ENCODE peak calls at places on chromosomes 11 and 22, in six cellular contexts. G, R, Y, M, N and Z are unnamed samples.

GRCh38 chr22:39526736-39527171 is 5.8 kb downstream of the RPS19BP1 start:
- DNase-seq in G (no peak), R (peak), Y (no peak), M (no peak), N (no peak), Z (no peak)

GRCh38 chr22:17120281-17120680 is 879 bp downstream of the TMEM121B start:
- DNase-seq in G (peak), R (peak), Y (peak), M (peak), N (no peak), Z (peak)

GRCh38 chr11:92245700-92246270 is 21.2 kb downstream of the FAT3 start:
- DNase-seq in G (no peak), R (no peak), Y (no peak), M (no peak), N (no peak), Z (no peak)

GRCh38 chr11:1619449-1619848 is 2.5 kb downstream of the KRTAP5-4 start:
- DNase-seq in G (no peak), R (peak), Y (peak), M (no peak), N (no peak), Z (no peak)

GRCh38 chr11:71241721-71242259 is 10.6 kb downstream of the SHANK2 start:
- DNase-seq in G (no peak), R (no peak), Y (no peak), M (no peak), N (no peak), Z (peak)

GRCh38 chr11:95296621-95297025 is 65.6 kb upstream of the SESN3 start:
- DNase-seq in G (no peak), R (no peak), Y (no peak), M (no peak), N (no peak), Z (no peak)

GRCh38 chr11:35393093-35393492 is 26.3 kb downstream of the SLC1A2 start:
- DNase-seq in G (no peak), R (no peak), Y (peak), M (no peak), N (no peak), Z (no peak)

GRCh38 chr11:27390959-27391326 is 27.9 kb upstream of the CCDC34 start:
- DNase-seq in G (no peak), R (no peak), Y (peak), M (no peak), N (no peak), Z (no peak)

GRCh38 chr22:44085743-44086741 is 61.9 kb downstream of the PARVB start:
- DNase-seq in G (peak), R (no peak), Y (peak), M (peak), N (peak), Z (peak)

GRCh38 chr11:7418061-7418460 is 67.2 kb upstream of the OLFML1 start:
- DNase-seq in G (no peak), R (no peak), Y (no peak), M (no peak), N (no peak), Z (no peak)

GRCh38 chr11:68983816-68984215 is 3.0 kb upstream of the MRGPRD start:
- DNase-seq in G (no peak), R (peak), Y (no peak), M (no peak), N (no peak), Z (no peak)

GRCh38 chr22:27151407-27151806 is 494.0 kb downstream of the MIAT start:
- DNase-seq in G (no peak), R (no peak), Y (no peak), M (no peak), N (no peak), Z (peak)

GRCh38 chr11:96246718-96247540 is 96.1 kb downstream of the MAML2 start:
- DNase-seq in G (peak), R (no peak), Y (peak), M (no peak), N (no peak), Z (no peak)

GRCh38 chr11:119545978-119546915 is 123.3 kb upstream of the THY1 start:
- DNase-seq in G (no peak), R (peak), Y (no peak), M (no peak), N (no peak), Z (no peak)

GRCh38 chr11:30889116-30889765 is 303.1 kb upstream of the MPPED2 start:
- DNase-seq in G (peak), R (no peak), Y (peak), M (no peak), N (no peak), Z (no peak)

GRCh38 chr11:37525336-37525735 is 927.3 kb upstream of the RAG2 start:
- DNase-seq in G (peak), R (no peak), Y (peak), M (no peak), N (no peak), Z (no peak)

GRCh38 chr11:64263021-64263946 is 12.0 kb downstream of the PLCB3 start:
- DNase-seq in G (peak), R (peak), Y (peak), M (no peak), N (no peak), Z (peak)

GRCh38 chr22:31029276-31029675 is 51.8 kb upstream of the SMTN start:
- DNase-seq in G (no peak), R (no peak), Y (no peak), M (no peak), N (no peak), Z (no peak)

GRCh38 chr22:25334091-25334490 is 114.7 kb downstream of the CRYBB2 start:
- DNase-seq in G (peak), R (no peak), Y (peak), M (peak), N (no peak), Z (peak)

GRCh38 chr11:122146475-122146874 is 30.5 kb upstream of the BLID start:
- DNase-seq in G (no peak), R (no peak), Y (peak), M (no peak), N (peak), Z (no peak)

GRCh38 chr11:68002943-68003845 is 703 bp downstream of the UNC93B1 start:
- DNase-seq in G (no peak), R (peak), Y (no peak), M (peak), N (no peak), Z (peak)

GRCh38 chr11:64611176-64611575 is 20.2 kb downstream of the SLC22A12 start:
- DNase-seq in G (no peak), R (no peak), Y (no peak), M (no peak), N (no peak), Z (no peak)

GRCh38 chr11:123559418-123559817 is 95.0 kb downstream of the SCN3B start:
- DNase-seq in G (peak), R (no peak), Y (peak), M (no peak), N (no peak), Z (no peak)

GRCh38 chr22:37228106-37229011 is 15.7 kb downstream of the RAC2 start:
- DNase-seq in G (no peak), R (peak), Y (peak), M (no peak), N (no peak), Z (no peak)

GRCh38 chr11:73389902-73390301 is 13.7 kb downstream of the RELT start:
- DNase-seq in G (no peak), R (no peak), Y (no peak), M (no peak), N (no peak), Z (no peak)

GRCh38 chr22:43401661-43402060 is 10.2 kb upstream of the MPPED1 start:
- DNase-seq in G (no peak), R (peak), Y (no peak), M (no peak), N (no peak), Z (no peak)

GRCh38 chr11:6812391-6813005 is 13.0 kb upstream of the OR6A2 start:
- DNase-seq in G (peak), R (no peak), Y (peak), M (peak), N (peak), Z (peak)

GRCh38 chr22:32800158-32800557 is 1.3 kb upstream of the TIMP3 start:
- DNase-seq in G (peak), R (no peak), Y (no peak), M (no peak), N (no peak), Z (no peak)

GRCh38 chr11:4072668-4073285 is 21.8 kb upstream of the RRM1 start:
- DNase-seq in G (peak), R (no peak), Y (peak), M (peak), N (no peak), Z (peak)

GRCh38 chr11:28760676-28761390 is 652.6 kb downstream of the METTL15 start:
- DNase-seq in G (no peak), R (no peak), Y (peak), M (no peak), N (no peak), Z (peak)

GRCh38 chr11:89220684-89221339 is 43.1 kb downstream of the TYR start:
- DNase-seq in G (no peak), R (no peak), Y (no peak), M (no peak), N (no peak), Z (no peak)

GRCh38 chr11:73647459-73648100 is 1.2 kb downstream of the PLEKHB1 start:
- DNase-seq in G (peak), R (peak), Y (peak), M (peak), N (peak), Z (peak)

GRCh38 chr22:48944756-48945620 is 882.7 kb downstream of the BRD1 start:
- DNase-seq in G (no peak), R (no peak), Y (no peak), M (no peak), N (no peak), Z (peak)

GRCh38 chr22:48944433-48944755 is 883.3 kb downstream of the BRD1 start:
- DNase-seq in G (no peak), R (no peak), Y (no peak), M (no peak), N (no peak), Z (no peak)

GRCh38 chr22:48942698-48943566 is 884.7 kb downstream of the BRD1 start:
- DNase-seq in G (no peak), R (no peak), Y (no peak), M (no peak), N (no peak), Z (peak)

GRCh38 chr22:48941903-48942625 is 885.6 kb downstream of the BRD1 start:
- DNase-seq in G (no peak), R (no peak), Y (no peak), M (no peak), N (no peak), Z (peak)

DNA sequence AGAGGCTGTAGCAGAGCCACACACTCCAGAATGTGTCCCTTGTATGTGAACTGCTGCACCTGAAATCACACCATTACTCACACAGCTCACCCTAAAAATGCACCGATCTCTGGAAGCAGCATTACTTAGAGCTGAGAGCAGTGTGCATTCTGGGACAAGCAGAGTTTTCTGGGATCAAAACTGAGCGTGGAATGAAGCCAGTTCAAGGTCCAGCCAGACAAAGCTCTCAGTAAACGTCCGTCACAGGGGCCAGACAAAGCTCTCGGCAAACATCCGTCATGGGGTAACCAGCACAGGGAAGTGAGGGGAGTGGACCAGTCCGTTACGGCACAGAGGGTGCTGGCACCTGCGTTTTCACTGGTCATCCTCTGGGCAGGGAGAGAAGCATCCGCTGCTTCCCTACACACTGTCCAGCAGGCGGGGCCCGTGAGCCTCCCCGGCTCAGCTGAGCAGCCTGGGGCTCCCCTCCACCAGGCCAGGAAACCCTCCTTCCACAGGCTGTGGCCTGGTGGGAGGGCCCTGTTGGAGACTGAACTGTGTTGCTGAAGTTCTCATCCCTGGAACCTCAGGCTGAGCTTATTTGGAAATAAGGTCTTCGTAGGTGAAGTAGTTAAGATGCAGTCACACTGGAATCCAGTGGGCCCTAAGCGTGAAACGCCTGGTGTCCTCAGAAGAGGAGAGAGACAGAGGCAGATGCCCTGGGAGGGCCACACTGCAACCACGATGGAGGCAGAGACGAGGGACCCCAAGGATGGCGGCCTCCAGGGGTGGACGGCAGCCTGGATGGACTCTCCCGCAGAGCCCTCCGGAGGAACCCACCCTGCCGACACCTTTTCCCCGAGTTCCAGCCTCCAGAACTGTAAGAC is 883.9 kb downstream of the BRD1 start:
- DNase-seq in G (no peak), R (no peak), Y (no peak), M (no peak), N (no peak), Z (peak)
- TF ChIP-seq CTCF in G (no peak), R (peak), Y (no peak), M (peak), N (peak), Z (peak)

GRCh38 chr11:130606181-130606580 is 157.7 kb downstream of the ADAMTS15 start:
- DNase-seq in G (peak), R (no peak), Y (no peak), M (no peak), N (no peak), Z (no peak)
- H3K27ac ChIP-seq in G (no peak), R (no peak), Y (no peak), M (no peak), N (no peak), Z (no peak)

DNA sequence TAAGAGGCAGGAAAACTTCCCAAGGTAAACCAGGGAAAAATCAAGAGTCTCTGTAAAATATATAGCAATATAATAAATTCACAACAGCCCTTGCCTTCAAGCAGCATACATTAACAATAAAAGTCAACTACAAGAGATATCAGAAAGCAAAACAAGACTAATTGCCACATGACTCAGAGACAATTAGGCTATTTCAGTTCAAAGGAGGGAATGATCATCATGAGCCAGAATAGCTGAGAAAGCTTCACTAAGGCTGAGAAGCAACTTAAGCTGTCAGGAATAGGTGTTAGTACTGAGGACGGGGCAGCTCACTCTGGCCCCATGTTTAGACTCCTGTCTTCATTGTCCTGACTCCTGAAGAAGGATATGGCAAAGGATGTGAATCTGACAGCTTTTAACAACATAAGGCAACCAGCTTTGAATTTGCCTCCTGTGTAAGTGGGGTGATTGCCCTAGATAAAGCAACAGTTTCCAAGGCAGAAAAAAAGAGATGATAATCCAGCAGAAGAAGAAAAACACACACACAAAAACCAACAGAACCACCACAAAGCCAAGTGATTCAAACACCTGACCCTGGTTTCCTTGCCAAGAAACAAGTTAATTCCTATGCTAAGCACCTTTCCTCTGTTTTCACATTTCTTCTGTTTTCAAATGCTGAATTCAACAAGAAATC is 60.8 kb downstream of the SIK3 start:
- DNase-seq in G (no peak), R (no peak), Y (no peak), M (no peak), N (no peak), Z (no peak)
- H3K9ac ChIP-seq in G (no peak), R (no peak), Y (no peak), M (no peak), N (no peak), Z (no peak)

GRCh38 chr22:19722175-19722914 is 994 bp upstream of the GP1BB start:
- DNase-seq in G (no peak), R (no peak), Y (no peak), M (no peak), N (no peak), Z (peak)

GRCh38 chr22:19723165-19723989 is at the start of gene GP1BB:
- DNase-seq in G (no peak), R (no peak), Y (no peak), M (no peak), N (no peak), Z (peak)

GRCh38 chr22:19724927-19725661 is 1.8 kb downstream of the GP1BB start:
- DNase-seq in G (no peak), R (no peak), Y (no peak), M (no peak), N (no peak), Z (no peak)

GRCh38 chr22:19722915-19723164 is 499 bp upstream of the GP1BB start:
- DNase-seq in G (no peak), R (no peak), Y (no peak), M (no peak), N (no peak), Z (no peak)

DNA sequence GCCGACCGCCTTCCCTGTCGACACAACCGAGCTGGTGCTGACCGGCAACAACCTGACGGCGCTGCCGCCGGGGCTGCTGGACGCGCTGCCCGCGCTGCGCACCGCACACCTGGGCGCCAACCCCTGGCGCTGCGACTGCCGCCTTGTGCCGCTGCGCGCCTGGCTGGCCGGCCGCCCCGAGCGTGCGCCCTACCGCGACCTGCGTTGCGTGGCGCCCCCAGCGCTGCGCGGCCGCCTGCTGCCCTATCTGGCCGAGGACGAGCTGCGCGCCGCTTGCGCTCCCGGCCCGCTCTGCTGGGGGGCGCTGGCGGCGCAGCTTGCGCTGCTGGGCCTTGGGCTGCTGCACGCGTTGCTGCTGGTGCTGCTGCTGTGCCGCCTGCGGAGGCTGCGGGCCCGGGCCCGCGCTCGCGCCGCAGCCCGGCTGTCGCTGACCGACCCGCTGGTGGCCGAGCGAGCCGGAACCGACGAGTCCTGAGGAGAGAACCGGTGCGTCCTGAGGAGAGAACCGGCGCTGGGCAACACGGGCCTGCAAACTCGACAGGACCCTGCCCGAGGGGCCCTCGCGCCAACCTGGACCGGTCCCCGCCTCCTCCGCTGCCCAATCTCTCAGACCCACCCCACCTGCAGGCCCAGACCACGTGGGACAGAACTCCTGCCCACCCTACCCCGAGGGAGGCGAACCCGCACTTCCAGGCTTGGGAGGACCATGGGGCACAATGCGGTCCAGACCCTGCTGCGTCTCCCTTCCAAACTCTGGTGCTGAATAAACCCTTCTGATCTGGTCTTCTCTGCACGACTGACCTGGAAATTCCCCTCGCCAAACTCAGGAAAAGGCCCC is 870 bp downstream of the GP1BB start:
- DNase-seq in G (no peak), R (no peak), Y (peak), M (no peak), N (no peak), Z (peak)
- TF ChIP-seq CTCF in G (no peak), R (no peak), Y (peak), M (no peak), N (peak), Z (peak)